ENCODE peak calls at places on chromosomes 6 and 20, in four cellular contexts. N is breast epithelium, V is pancreas, P is PC-9. M is an unnamed sample.

GRCh38 chr6:56246941-56247653 is at the start of gene COL21A1:
- DNase-seq in P (peak; percentile 42), V (peak; percentile 25), N (peak; percentile 17), M (no peak)

GRCh38 chr6:144307880-144308279 is 22.7 kb downstream of the UTRN start:
- DNase-seq in N (no peak), P (no peak), V (no peak), M (no peak)

GRCh38 chr20:6558361-6558760 is 209.1 kb upstream of the BMP2 start:
- DNase-seq in V (no peak), N (no peak), P (no peak), M (no peak)

GRCh38 chr20:58340853-58341252 is 31.3 kb downstream of the RAB22A start:
- DNase-seq in N (no peak), P (no peak), V (no peak), M (no peak)

GRCh38 chr20:5073154-5074049 is 46.4 kb downstream of the PCNA start:
- DNase-seq in P (peak; percentile 99), N (peak; percentile 75), V (peak; percentile 90), M (no peak)

GRCh38 chr6:4932506-4932903 is 71.3 kb downstream of the RPP40 start:
- DNase-seq in V (no peak), N (no peak), P (no peak), M (no peak)

GRCh38 chr6:49906511-49906910 is 40.2 kb upstream of the CRISP1 start:
- DNase-seq in P (no peak), V (no peak), N (no peak), M (no peak)

GRCh38 chr6:134636221-134636830 is 313.6 kb downstream of the ALDH8A1 start:
- DNase-seq in N (no peak), V (no peak), P (no peak), M (no peak)

GRCh38 chr20:4794846-4795245 is 73.1 kb downstream of the PRND start:
- DNase-seq in N (no peak), P (no peak), V (no peak), M (no peak)

GRCh38 chr6:169398342-169399105 is 144.9 kb upstream of the THBS2 start:
- DNase-seq in P (no peak), N (no peak), V (no peak), M (no peak)

GRCh38 chr6:31763617-31763940 is 1.1 kb downstream of the SAPCD1 start:
- DNase-seq in V (no peak), N (no peak), P (no peak), M (no peak)

GRCh38 chr6:43492673-43493072 is 15.3 kb downstream of the TJAP1 start:
- DNase-seq in N (no peak), P (no peak), V (no peak), M (no peak)

GRCh38 chr6:128803911-128804310 is 79.0 kb upstream of the LAMA2 start:
- DNase-seq in V (no peak), N (no peak), P (no peak), M (no peak)

GRCh38 chr6:161462148-161462547 is 188.3 kb upstream of the AGPAT4 start:
- DNase-seq in V (no peak), N (no peak), P (no peak), M (no peak)

GRCh38 chr6:20098267-20098876 is 113.9 kb downstream of the MBOAT1 start:
- DNase-seq in P (no peak), N (no peak), V (no peak), M (no peak)

GRCh38 chr6:158631678-158632537 is 12.6 kb downstream of the DYNLT1 start:
- DNase-seq in N (no peak), P (peak; percentile 65), V (peak; percentile 54), M (no peak)
- H3K27ac ChIP-seq in N (peak overlapping the region; percentile 60), P (peak overlapping the region; percentile 5), V (no peak overlapping the region), M (no peak overlapping the region)

GRCh38 chr6:164347455-164347854 is 932.9 kb downstream of the QKI start:
- DNase-seq in P (no peak), N (no peak), V (no peak), M (no peak)
- TF ChIP-seq CTCF in P (no peak), N (no peak), V (no peak), M (no peak)

DNA sequence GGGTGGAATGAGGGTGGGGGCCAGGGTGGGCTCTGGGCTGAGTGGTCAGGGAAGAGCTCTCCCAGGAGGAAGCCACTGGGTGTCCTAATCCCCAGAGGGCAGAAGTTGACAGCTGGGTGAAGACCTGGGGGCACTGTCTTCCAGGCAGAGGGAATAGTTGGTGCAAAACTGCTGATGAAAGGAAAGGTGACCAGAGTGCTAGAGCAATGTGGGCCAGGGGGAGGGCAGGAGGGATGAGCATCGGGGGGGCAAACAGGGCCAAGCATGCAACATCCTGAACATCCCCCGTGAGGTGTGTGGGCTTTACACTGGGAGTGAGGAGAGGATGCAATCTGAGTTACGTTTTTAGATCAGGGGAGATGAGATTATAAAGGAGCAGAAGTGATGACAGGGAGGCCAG is 97.8 kb downstream of the NOL4L start:
- DNase-seq in P (no peak), V (no peak), N (no peak), M (no peak)
- H3K4me1 ChIP-seq in P (peaks cover 7% of the 10 kb centered on the region), V (no peaks in the 10 kb centered on the region), N (no peaks in the 10 kb centered on the region), M (peaks cover 21% of the 10 kb centered on the region)

DNA sequence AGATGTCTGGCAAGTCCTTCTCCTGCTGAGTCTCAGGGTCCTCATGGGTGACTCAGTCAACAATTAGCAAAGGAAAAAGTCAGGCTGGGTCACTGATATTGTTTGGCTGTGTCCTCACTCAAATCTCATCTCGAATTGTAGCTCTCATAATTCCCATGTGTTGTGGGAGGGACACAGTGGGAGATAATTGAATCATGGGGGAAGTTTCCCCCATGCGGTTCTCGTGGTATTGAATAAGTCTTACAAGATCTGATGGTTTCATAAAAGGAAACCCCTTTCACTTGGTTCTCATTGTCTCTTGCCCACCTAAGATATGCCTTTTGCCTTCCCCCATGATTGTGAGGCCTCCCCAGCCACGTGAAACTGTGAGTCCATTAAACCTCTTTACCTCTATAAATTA is 45.7 kb downstream of the PREX1 start:
- DNase-seq in P (no peak), N (no peak), V (no peak), M (no peak)
- H3K27ac ChIP-seq in P (no peak overlapping the region), N (peak overlapping the region; percentile 3), V (no peak overlapping the region), M (no peak overlapping the region)

GRCh38 chr20:33561981-33562601 is 72.2 kb downstream of the CBFA2T2 start:
- DNase-seq in N (peak; percentile 24), V (peak; percentile 84), P (peak; percentile 39), M (no peak)
- TF ChIP-seq CTCF in N (no peak), V (no peak), P (no peak), M (no peak)

GRCh38 chr6:33882154-33882553 is 78.4 kb upstream of the MLN start:
- DNase-seq in P (no peak), N (peak; percentile 74), V (no peak), M (no peak)
- H3K4me1 ChIP-seq in P (peaks cover 14% of the 10 kb centered on the region), N (no peaks in the 10 kb centered on the region), V (no peaks in the 10 kb centered on the region), M (no peaks in the 10 kb centered on the region)

GRCh38 chr6:81383472-81383871 is 369.0 kb downstream of the TENT5A start:
- DNase-seq in P (no peak), N (no peak), V (no peak), M (no peak)
- H3K27ac ChIP-seq in P (no peak overlapping the region), N (no peak overlapping the region), V (no peak overlapping the region), M (no peak overlapping the region)

DNA sequence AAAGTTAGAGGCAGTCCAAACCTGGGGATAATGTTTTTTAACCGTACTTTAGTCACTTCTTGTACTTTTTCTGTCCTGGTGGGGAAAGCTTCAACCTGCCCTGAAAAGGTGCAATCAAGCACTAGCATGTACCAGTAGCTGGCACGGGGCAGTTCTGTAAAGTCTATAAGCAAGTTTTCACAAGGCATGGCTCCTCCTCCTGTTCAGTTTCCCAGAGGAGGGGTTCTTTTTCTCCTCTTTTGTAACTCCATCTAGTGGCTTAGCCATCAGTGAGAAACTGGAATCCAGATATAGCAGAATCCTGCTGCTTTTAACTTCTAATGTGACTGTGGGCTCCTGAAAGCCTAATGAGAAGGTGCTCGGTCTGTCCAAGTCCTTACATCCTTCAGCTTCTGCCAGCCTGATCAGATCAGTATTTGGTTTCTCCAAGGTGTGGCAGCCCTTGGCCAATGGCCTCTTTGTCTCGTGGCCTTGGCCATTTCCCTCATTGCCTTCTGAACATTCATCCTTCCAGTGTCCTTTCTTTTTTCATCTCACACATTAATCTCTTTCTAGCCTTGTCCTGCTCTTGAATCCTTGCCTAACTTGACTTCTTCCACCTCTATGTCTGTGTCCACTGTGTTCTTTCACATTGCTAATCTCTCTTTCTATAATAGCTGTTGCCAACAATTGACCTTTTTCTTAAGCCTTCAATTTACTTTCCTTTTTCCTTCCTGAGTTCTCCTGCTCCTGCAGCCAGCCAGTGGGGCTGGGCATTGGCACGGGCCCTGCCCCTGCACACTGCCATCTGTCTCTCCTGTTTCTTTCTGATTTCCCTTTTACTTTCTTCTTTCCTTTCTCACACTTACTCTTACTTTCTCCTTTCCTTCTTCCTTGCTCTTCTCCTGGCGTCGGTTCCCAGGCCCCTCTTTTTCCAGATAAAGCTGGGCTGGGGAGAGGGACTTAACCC is 222.0 kb upstream of the SYNCRIP start:
- DNase-seq in P (no peak), V (peak; percentile 20), N (no peak), M (no peak)
- TF ChIP-seq CTCF in P (no peak), V (no peak), N (no peak), M (no peak)

DNA sequence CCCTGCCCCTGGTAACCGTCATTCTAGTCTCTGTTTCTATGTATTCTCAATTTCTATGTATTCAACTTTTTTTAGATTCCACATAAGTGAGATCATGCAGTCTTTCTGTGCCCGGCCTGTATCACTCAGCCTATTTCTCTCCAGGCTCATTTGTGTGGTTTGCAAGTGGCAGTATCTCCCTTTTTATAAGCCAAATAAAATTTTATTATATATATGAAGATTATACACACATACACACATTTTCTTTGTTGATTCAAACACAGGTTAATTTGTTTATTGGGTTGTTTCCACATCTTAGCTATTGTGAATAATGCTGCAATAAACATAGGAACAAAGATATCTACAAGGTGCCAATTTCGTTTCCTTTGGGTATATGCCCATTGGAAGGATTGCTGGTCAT is 571.7 kb downstream of the DHX35 start:
- DNase-seq in V (no peak), N (no peak), P (no peak), M (no peak)
- H3K4me1 ChIP-seq in V (no peaks in the 10 kb centered on the region), N (no peaks in the 10 kb centered on the region), P (no peaks in the 10 kb centered on the region), M (no peaks in the 10 kb centered on the region)

M was measured in CD8-positive, alpha-beta T cell.